ENCODE peak calls at places on chromosomes 12 and 14, in ten cellular contexts. One of them, this sample, is unnamed.

GRCh38 chr12:71014180-71014785 is 93.7 kb upstream of the PTPRR start:
- DNase-seq in GM23248: peak
- DNase-seq in upper lobe of left lung: no peak
- DNase-seq in tibial nerve: no peak
- DNase-seq in CD4-positive, CD25-positive, alpha-beta regulatory T cell: no peak
- DNase-seq in left ventricle myocardium inferior: no peak
- DNase-seq in adrenal gland: no peak
- DNase-seq in colonic mucosa: no peak
- DNase-seq in HCT116: peak
- DNase-seq in CD4-positive, alpha-beta T cell: no peak
- DNase-seq in this sample: no peak

GRCh38 chr12:15597125-15597830 is 191.9 kb downstream of the EPS8 start:
- DNase-seq in GM23248: no peak
- DNase-seq in upper lobe of left lung: no peak
- DNase-seq in tibial nerve: no peak
- DNase-seq in CD4-positive, CD25-positive, alpha-beta regulatory T cell: no peak
- DNase-seq in left ventricle myocardium inferior: no peak
- DNase-seq in adrenal gland: no peak
- DNase-seq in colonic mucosa: no peak
- DNase-seq in HCT116: no peak
- DNase-seq in CD4-positive, alpha-beta T cell: no peak
- DNase-seq in this sample: peak

GRCh38 chr14:76953196-76953945 is 75.1 kb downstream of the IRF2BPL start:
- DNase-seq in GM23248: peak
- DNase-seq in upper lobe of left lung: peak
- DNase-seq in tibial nerve: peak
- DNase-seq in CD4-positive, CD25-positive, alpha-beta regulatory T cell: peak
- DNase-seq in left ventricle myocardium inferior: peak
- DNase-seq in adrenal gland: peak
- DNase-seq in colonic mucosa: peak
- DNase-seq in HCT116: peak
- DNase-seq in CD4-positive, alpha-beta T cell: peak
- DNase-seq in this sample: peak

GRCh38 chr14:48614003-48614402 is 938.6 kb upstream of the MDGA2 start:
- DNase-seq in GM23248: no peak
- DNase-seq in upper lobe of left lung: no peak
- DNase-seq in tibial nerve: no peak
- DNase-seq in CD4-positive, CD25-positive, alpha-beta regulatory T cell: no peak
- DNase-seq in left ventricle myocardium inferior: no peak
- DNase-seq in adrenal gland: no peak
- DNase-seq in colonic mucosa: no peak
- DNase-seq in HCT116: no peak
- DNase-seq in CD4-positive, alpha-beta T cell: no peak
- DNase-seq in this sample: no peak

GRCh38 chr12:128844031-128844635 is 9.1 kb upstream of the GLT1D1 start:
- DNase-seq in GM23248: no peak
- DNase-seq in upper lobe of left lung: no peak
- DNase-seq in tibial nerve: no peak
- DNase-seq in CD4-positive, CD25-positive, alpha-beta regulatory T cell: no peak
- DNase-seq in left ventricle myocardium inferior: no peak
- DNase-seq in adrenal gland: no peak
- DNase-seq in colonic mucosa: no peak
- DNase-seq in HCT116: no peak
- DNase-seq in CD4-positive, alpha-beta T cell: no peak
- DNase-seq in this sample: no peak

GRCh38 chr12:54522213-54522612 is 24.7 kb downstream of the NCKAP1L start:
- DNase-seq in GM23248: peak
- DNase-seq in upper lobe of left lung: no peak
- DNase-seq in tibial nerve: no peak
- DNase-seq in CD4-positive, CD25-positive, alpha-beta regulatory T cell: no peak
- DNase-seq in left ventricle myocardium inferior: no peak
- DNase-seq in adrenal gland: no peak
- DNase-seq in colonic mucosa: no peak
- DNase-seq in HCT116: no peak
- DNase-seq in CD4-positive, alpha-beta T cell: no peak
- DNase-seq in this sample: no peak

GRCh38 chr12:71475280-71475679 is 35.7 kb downstream of the LGR5 start:
- DNase-seq in GM23248: peak
- DNase-seq in upper lobe of left lung: no peak
- DNase-seq in tibial nerve: peak
- DNase-seq in CD4-positive, CD25-positive, alpha-beta regulatory T cell: no peak
- DNase-seq in left ventricle myocardium inferior: peak
- DNase-seq in adrenal gland: no peak
- DNase-seq in colonic mucosa: no peak
- DNase-seq in HCT116: no peak
- DNase-seq in CD4-positive, alpha-beta T cell: no peak
- DNase-seq in this sample: no peak

GRCh38 chr12:85923767-85924331 is 49.8 kb downstream of the NTS start:
- DNase-seq in GM23248: peak
- DNase-seq in upper lobe of left lung: no peak
- DNase-seq in tibial nerve: no peak
- DNase-seq in CD4-positive, CD25-positive, alpha-beta regulatory T cell: no peak
- DNase-seq in left ventricle myocardium inferior: no peak
- DNase-seq in adrenal gland: no peak
- DNase-seq in colonic mucosa: no peak
- DNase-seq in HCT116: peak
- DNase-seq in CD4-positive, alpha-beta T cell: no peak
- DNase-seq in this sample: no peak

GRCh38 chr12:6700646-6701051 is at the start of gene PIANP:
- DNase-seq in GM23248: peak
- DNase-seq in upper lobe of left lung: peak
- DNase-seq in tibial nerve: no peak
- DNase-seq in CD4-positive, CD25-positive, alpha-beta regulatory T cell: peak
- DNase-seq in left ventricle myocardium inferior: peak
- DNase-seq in adrenal gland: peak
- DNase-seq in colonic mucosa: no peak
- DNase-seq in HCT116: no peak
- DNase-seq in CD4-positive, alpha-beta T cell: peak
- DNase-seq in this sample: peak

GRCh38 chr12:6699989-6700645 is 498 bp downstream of the PIANP start:
- DNase-seq in GM23248: peak
- DNase-seq in upper lobe of left lung: peak
- DNase-seq in tibial nerve: no peak
- DNase-seq in CD4-positive, CD25-positive, alpha-beta regulatory T cell: no peak
- DNase-seq in left ventricle myocardium inferior: no peak
- DNase-seq in adrenal gland: no peak
- DNase-seq in colonic mucosa: no peak
- DNase-seq in HCT116: no peak
- DNase-seq in CD4-positive, alpha-beta T cell: no peak
- DNase-seq in this sample: no peak

GRCh38 chr12:6697584-6698351 is 2.8 kb downstream of the PIANP start:
- DNase-seq in GM23248: peak
- DNase-seq in upper lobe of left lung: peak
- DNase-seq in tibial nerve: no peak
- DNase-seq in CD4-positive, CD25-positive, alpha-beta regulatory T cell: no peak
- DNase-seq in left ventricle myocardium inferior: no peak
- DNase-seq in adrenal gland: peak
- DNase-seq in colonic mucosa: peak
- DNase-seq in HCT116: peak
- DNase-seq in CD4-positive, alpha-beta T cell: no peak
- DNase-seq in this sample: peak

GRCh38 chr12:6698352-6699046 is 2.1 kb downstream of the PIANP start:
- DNase-seq in GM23248: no peak
- DNase-seq in upper lobe of left lung: no peak
- DNase-seq in tibial nerve: no peak
- DNase-seq in CD4-positive, CD25-positive, alpha-beta regulatory T cell: no peak
- DNase-seq in left ventricle myocardium inferior: no peak
- DNase-seq in adrenal gland: no peak
- DNase-seq in colonic mucosa: no peak
- DNase-seq in HCT116: no peak
- DNase-seq in CD4-positive, alpha-beta T cell: no peak
- DNase-seq in this sample: no peak

DNA sequence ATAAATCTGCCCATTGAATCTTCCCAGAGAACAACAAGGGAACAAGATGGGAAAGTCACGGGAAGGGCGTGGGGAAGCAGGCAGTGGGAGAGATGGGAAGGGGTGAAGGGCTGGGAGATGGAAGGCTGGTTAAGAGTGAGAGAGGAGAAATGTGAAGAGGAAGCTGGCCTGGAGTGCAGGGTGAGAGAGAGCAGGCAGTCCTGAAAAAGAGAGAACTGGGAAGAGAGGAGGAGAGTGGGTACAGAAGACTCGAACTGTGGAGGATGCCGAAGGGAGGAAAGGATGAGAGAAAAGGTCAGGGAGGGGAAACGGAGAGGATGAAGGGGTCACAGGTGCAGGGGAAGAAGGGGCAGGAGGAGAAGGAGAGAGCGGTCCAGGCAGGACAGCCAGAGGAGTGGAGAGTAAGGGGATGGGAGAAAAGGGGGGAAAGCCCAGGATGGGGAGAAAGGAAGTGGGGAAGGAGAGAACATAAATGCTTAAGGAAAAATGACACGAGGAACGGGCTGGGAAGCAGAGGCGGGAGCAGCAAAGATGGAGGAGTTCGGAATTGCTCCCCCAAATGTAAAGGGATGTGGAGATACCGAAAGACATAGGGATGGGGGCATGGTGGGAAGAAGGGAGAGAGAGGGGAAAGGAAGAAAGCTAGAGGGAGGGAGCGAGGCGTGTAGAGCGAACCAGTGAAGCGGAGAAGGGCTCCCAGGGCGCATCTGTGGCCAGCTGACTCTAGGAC is 1.2 kb downstream of the PIANP start:
- DNase-seq in GM23248: peak
- DNase-seq in upper lobe of left lung: no peak
- DNase-seq in tibial nerve: no peak
- DNase-seq in CD4-positive, CD25-positive, alpha-beta regulatory T cell: no peak
- DNase-seq in left ventricle myocardium inferior: no peak
- DNase-seq in adrenal gland: no peak
- DNase-seq in colonic mucosa: no peak
- DNase-seq in HCT116: no peak
- DNase-seq in CD4-positive, alpha-beta T cell: no peak
- DNase-seq in this sample: no peak
- H3K27ac ChIP-seq in GM23248: no peak
- H3K27ac ChIP-seq in upper lobe of left lung: no peak
- H3K27ac ChIP-seq in tibial nerve: no peak
- H3K27ac ChIP-seq in CD4-positive, CD25-positive, alpha-beta regulatory T cell: no peak
- H3K27ac ChIP-seq in left ventricle myocardium inferior: no peak
- H3K27ac ChIP-seq in adrenal gland: no peak
- H3K27ac ChIP-seq in colonic mucosa: no peak
- H3K27ac ChIP-seq in HCT116: no peak
- H3K27ac ChIP-seq in CD4-positive, alpha-beta T cell: no peak
- H3K27ac ChIP-seq in this sample: no peak

GRCh38 chr14:57069702-57070101 is 199.0 kb downstream of the EXOC5 start:
- DNase-seq in GM23248: no peak
- DNase-seq in upper lobe of left lung: no peak
- DNase-seq in tibial nerve: no peak
- DNase-seq in CD4-positive, CD25-positive, alpha-beta regulatory T cell: no peak
- DNase-seq in left ventricle myocardium inferior: no peak
- DNase-seq in adrenal gland: no peak
- DNase-seq in colonic mucosa: no peak
- DNase-seq in HCT116: no peak
- DNase-seq in CD4-positive, alpha-beta T cell: no peak
- DNase-seq in this sample: no peak

GRCh38 chr14:57071639-57072038 is 197.1 kb downstream of the EXOC5 start:
- DNase-seq in GM23248: no peak
- DNase-seq in upper lobe of left lung: no peak
- DNase-seq in tibial nerve: no peak
- DNase-seq in CD4-positive, CD25-positive, alpha-beta regulatory T cell: no peak
- DNase-seq in left ventricle myocardium inferior: no peak
- DNase-seq in adrenal gland: no peak
- DNase-seq in colonic mucosa: no peak
- DNase-seq in HCT116: no peak
- DNase-seq in CD4-positive, alpha-beta T cell: no peak
- DNase-seq in this sample: no peak

GRCh38 chr14:57066463-57066862 is 202.2 kb downstream of the EXOC5 start:
- DNase-seq in GM23248: no peak
- DNase-seq in upper lobe of left lung: no peak
- DNase-seq in tibial nerve: no peak
- DNase-seq in CD4-positive, CD25-positive, alpha-beta regulatory T cell: no peak
- DNase-seq in left ventricle myocardium inferior: no peak
- DNase-seq in adrenal gland: no peak
- DNase-seq in colonic mucosa: no peak
- DNase-seq in HCT116: no peak
- DNase-seq in CD4-positive, alpha-beta T cell: no peak
- DNase-seq in this sample: no peak

GRCh38 chr14:57066887-57067513 is 201.7 kb downstream of the EXOC5 start:
- DNase-seq in GM23248: peak
- DNase-seq in upper lobe of left lung: peak
- DNase-seq in tibial nerve: no peak
- DNase-seq in CD4-positive, CD25-positive, alpha-beta regulatory T cell: no peak
- DNase-seq in left ventricle myocardium inferior: no peak
- DNase-seq in adrenal gland: peak
- DNase-seq in colonic mucosa: peak
- DNase-seq in HCT116: peak
- DNase-seq in CD4-positive, alpha-beta T cell: no peak
- DNase-seq in this sample: peak

DNA sequence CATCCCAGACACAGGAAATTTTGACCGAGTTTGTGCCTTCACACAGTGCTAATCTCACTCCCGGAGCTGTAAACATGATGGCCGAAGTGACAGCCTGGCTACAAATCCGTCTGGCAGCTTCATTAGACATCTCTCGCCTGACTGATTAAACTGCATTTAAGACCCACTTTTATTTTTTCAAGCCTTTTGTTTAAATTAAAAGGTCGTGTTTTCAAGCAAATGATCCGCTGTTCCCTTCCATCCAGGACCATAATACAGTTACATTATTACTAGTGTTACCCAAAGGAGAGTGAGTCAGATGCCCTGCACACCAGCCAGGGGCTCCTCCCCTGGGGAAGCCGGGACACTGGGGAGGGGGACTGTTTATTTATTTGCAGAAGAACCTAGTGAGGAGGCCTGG is 200.2 kb downstream of the EXOC5 start:
- DNase-seq in GM23248: no peak
- DNase-seq in upper lobe of left lung: no peak
- DNase-seq in tibial nerve: no peak
- DNase-seq in CD4-positive, CD25-positive, alpha-beta regulatory T cell: no peak
- DNase-seq in left ventricle myocardium inferior: no peak
- DNase-seq in adrenal gland: no peak
- DNase-seq in colonic mucosa: no peak
- DNase-seq in HCT116: no peak
- DNase-seq in CD4-positive, alpha-beta T cell: no peak
- DNase-seq in this sample: no peak
- H3K27ac ChIP-seq in GM23248: no peak
- H3K27ac ChIP-seq in upper lobe of left lung: no peak
- H3K27ac ChIP-seq in tibial nerve: no peak
- H3K27ac ChIP-seq in CD4-positive, CD25-positive, alpha-beta regulatory T cell: no peak
- H3K27ac ChIP-seq in left ventricle myocardium inferior: no peak
- H3K27ac ChIP-seq in adrenal gland: no peak
- H3K27ac ChIP-seq in colonic mucosa: no peak
- H3K27ac ChIP-seq in HCT116: no peak
- H3K27ac ChIP-seq in CD4-positive, alpha-beta T cell: no peak
- H3K27ac ChIP-seq in this sample: no peak

GRCh38 chr12:104602901-104603300 is 146.2 kb downstream of the CHST11 start:
- DNase-seq in GM23248: peak
- DNase-seq in upper lobe of left lung: no peak
- DNase-seq in tibial nerve: no peak
- DNase-seq in CD4-positive, CD25-positive, alpha-beta regulatory T cell: no peak
- DNase-seq in left ventricle myocardium inferior: no peak
- DNase-seq in adrenal gland: no peak
- DNase-seq in colonic mucosa: no peak
- DNase-seq in HCT116: no peak
- DNase-seq in CD4-positive, alpha-beta T cell: no peak
- DNase-seq in this sample: no peak

GRCh38 chr12:104604995-104605675 is 148.4 kb downstream of the CHST11 start:
- DNase-seq in GM23248: peak
- DNase-seq in upper lobe of left lung: peak
- DNase-seq in tibial nerve: peak
- DNase-seq in CD4-positive, CD25-positive, alpha-beta regulatory T cell: no peak
- DNase-seq in left ventricle myocardium inferior: no peak
- DNase-seq in adrenal gland: no peak
- DNase-seq in colonic mucosa: no peak
- DNase-seq in HCT116: peak
- DNase-seq in CD4-positive, alpha-beta T cell: no peak
- DNase-seq in this sample: peak

GRCh38 chr12:104604070-104604994 is 147.6 kb downstream of the CHST11 start:
- DNase-seq in GM23248: peak
- DNase-seq in upper lobe of left lung: no peak
- DNase-seq in tibial nerve: peak
- DNase-seq in CD4-positive, CD25-positive, alpha-beta regulatory T cell: peak
- DNase-seq in left ventricle myocardium inferior: peak
- DNase-seq in adrenal gland: peak
- DNase-seq in colonic mucosa: peak
- DNase-seq in HCT116: peak
- DNase-seq in CD4-positive, alpha-beta T cell: no peak
- DNase-seq in this sample: peak

GRCh38 chr12:104603545-104603973 is 146.8 kb downstream of the CHST11 start:
- DNase-seq in GM23248: peak
- DNase-seq in upper lobe of left lung: no peak
- DNase-seq in tibial nerve: no peak
- DNase-seq in CD4-positive, CD25-positive, alpha-beta regulatory T cell: no peak
- DNase-seq in left ventricle myocardium inferior: no peak
- DNase-seq in adrenal gland: no peak
- DNase-seq in colonic mucosa: no peak
- DNase-seq in HCT116: peak
- DNase-seq in CD4-positive, alpha-beta T cell: no peak
- DNase-seq in this sample: no peak

GRCh38 chr12:104605685-104606084 is 148.9 kb downstream of the CHST11 start:
- DNase-seq in GM23248: peak
- DNase-seq in upper lobe of left lung: no peak
- DNase-seq in tibial nerve: peak
- DNase-seq in CD4-positive, CD25-positive, alpha-beta regulatory T cell: no peak
- DNase-seq in left ventricle myocardium inferior: peak
- DNase-seq in adrenal gland: peak
- DNase-seq in colonic mucosa: peak
- DNase-seq in HCT116: no peak
- DNase-seq in CD4-positive, alpha-beta T cell: no peak
- DNase-seq in this sample: peak
- H3K27ac ChIP-seq in GM23248: peak
- H3K27ac ChIP-seq in upper lobe of left lung: peak
- H3K27ac ChIP-seq in tibial nerve: peak
- H3K27ac ChIP-seq in CD4-positive, CD25-positive, alpha-beta regulatory T cell: no peak
- H3K27ac ChIP-seq in left ventricle myocardium inferior: peak
- H3K27ac ChIP-seq in adrenal gland: peak
- H3K27ac ChIP-seq in colonic mucosa: no peak
- H3K27ac ChIP-seq in HCT116: peak
- H3K27ac ChIP-seq in CD4-positive, alpha-beta T cell: no peak
- H3K27ac ChIP-seq in this sample: peak

GRCh38 chr14:33493990-33494389 is 456.9 kb downstream of the EGLN3 start:
- DNase-seq in GM23248: no peak
- DNase-seq in upper lobe of left lung: no peak
- DNase-seq in tibial nerve: no peak
- DNase-seq in CD4-positive, CD25-positive, alpha-beta regulatory T cell: no peak
- DNase-seq in left ventricle myocardium inferior: no peak
- DNase-seq in adrenal gland: no peak
- DNase-seq in colonic mucosa: no peak
- DNase-seq in HCT116: no peak
- DNase-seq in CD4-positive, alpha-beta T cell: no peak
- DNase-seq in this sample: no peak
- H3K27ac ChIP-seq in GM23248: no peak
- H3K27ac ChIP-seq in upper lobe of left lung: no peak
- H3K27ac ChIP-seq in tibial nerve: no peak
- H3K27ac ChIP-seq in CD4-positive, CD25-positive, alpha-beta regulatory T cell: no peak
- H3K27ac ChIP-seq in left ventricle myocardium inferior: no peak
- H3K27ac ChIP-seq in adrenal gland: no peak
- H3K27ac ChIP-seq in colonic mucosa: no peak
- H3K27ac ChIP-seq in HCT116: no peak
- H3K27ac ChIP-seq in CD4-positive, alpha-beta T cell: no peak
- H3K27ac ChIP-seq in this sample: no peak

This sample was measured in testis.